ENCODE peak calls at places on chromosome 2, in six cellular contexts. One of them, this sample, is unnamed.

GRCh38 chr2:233439191-233439590 is 84.9 kb downstream of the DGKD start:
- ATAC-seq in HCT116: no peak
- ATAC-seq in activated naive CD8-positive, alpha-beta T cell treated with anti-CD3 and anti-CD28 coated beads, Interleukin-2, amount 50 U/mL, for 24 hours: no peak
- ATAC-seq in upper lobe of right lung: no peak
- ATAC-seq in stimulated activated memory B cell treated with anti-CD40 and anti-IgM and Interleukin-4, amounts not matched to agents 10 μg/mL and 1 μg/mL and 100 μg/mL, for 72 hours: no peak
- ATAC-seq in activated CD8-positive, alpha-beta T cell treated with anti-CD3 and anti-CD28 coated beads, Interleukin-2, amount 10 ng/mL, durations not matched to agents 7 days and 5 days: no peak
- ATAC-seq in this sample: no peak

GRCh38 chr2:74399785-74400184 is 19.7 kb upstream of the DCTN1 start:
- ATAC-seq in HCT116: peak
- ATAC-seq in activated naive CD8-positive, alpha-beta T cell treated with anti-CD3 and anti-CD28 coated beads, Interleukin-2, amount 50 U/mL, for 24 hours: no peak
- ATAC-seq in upper lobe of right lung: peak
- ATAC-seq in stimulated activated memory B cell treated with anti-CD40 and anti-IgM and Interleukin-4, amounts not matched to agents 10 μg/mL and 1 μg/mL and 100 μg/mL, for 72 hours: no peak
- ATAC-seq in activated CD8-positive, alpha-beta T cell treated with anti-CD3 and anti-CD28 coated beads, Interleukin-2, amount 10 ng/mL, durations not matched to agents 7 days and 5 days: peak
- ATAC-seq in this sample: peak

GRCh38 chr2:3238951-3239841 is 138.4 kb downstream of the EIPR1 start:
- ATAC-seq in HCT116: no peak
- ATAC-seq in activated naive CD8-positive, alpha-beta T cell treated with anti-CD3 and anti-CD28 coated beads, Interleukin-2, amount 50 U/mL, for 24 hours: peak
- ATAC-seq in upper lobe of right lung: peak
- ATAC-seq in stimulated activated memory B cell treated with anti-CD40 and anti-IgM and Interleukin-4, amounts not matched to agents 10 μg/mL and 1 μg/mL and 100 μg/mL, for 72 hours: peak
- ATAC-seq in activated CD8-positive, alpha-beta T cell treated with anti-CD3 and anti-CD28 coated beads, Interleukin-2, amount 10 ng/mL, durations not matched to agents 7 days and 5 days: peak
- ATAC-seq in this sample: no peak

GRCh38 chr2:29443086-29443485 is 327.9 kb downstream of the CLIP4 start:
- ATAC-seq in HCT116: no peak
- ATAC-seq in activated naive CD8-positive, alpha-beta T cell treated with anti-CD3 and anti-CD28 coated beads, Interleukin-2, amount 50 U/mL, for 24 hours: no peak
- ATAC-seq in upper lobe of right lung: no peak
- ATAC-seq in stimulated activated memory B cell treated with anti-CD40 and anti-IgM and Interleukin-4, amounts not matched to agents 10 μg/mL and 1 μg/mL and 100 μg/mL, for 72 hours: no peak
- ATAC-seq in activated CD8-positive, alpha-beta T cell treated with anti-CD3 and anti-CD28 coated beads, Interleukin-2, amount 10 ng/mL, durations not matched to agents 7 days and 5 days: no peak
- ATAC-seq in this sample: no peak

GRCh38 chr2:38262514-38262871 is 114.6 kb downstream of the ATL2 start:
- ATAC-seq in HCT116: no peak
- ATAC-seq in activated naive CD8-positive, alpha-beta T cell treated with anti-CD3 and anti-CD28 coated beads, Interleukin-2, amount 50 U/mL, for 24 hours: no peak
- ATAC-seq in upper lobe of right lung: no peak
- ATAC-seq in stimulated activated memory B cell treated with anti-CD40 and anti-IgM and Interleukin-4, amounts not matched to agents 10 μg/mL and 1 μg/mL and 100 μg/mL, for 72 hours: peak
- ATAC-seq in activated CD8-positive, alpha-beta T cell treated with anti-CD3 and anti-CD28 coated beads, Interleukin-2, amount 10 ng/mL, durations not matched to agents 7 days and 5 days: no peak
- ATAC-seq in this sample: no peak

GRCh38 chr2:197136452-197136851 is 174.1 kb downstream of the ANKRD44 start:
- ATAC-seq in HCT116: no peak
- ATAC-seq in activated naive CD8-positive, alpha-beta T cell treated with anti-CD3 and anti-CD28 coated beads, Interleukin-2, amount 50 U/mL, for 24 hours: no peak
- ATAC-seq in upper lobe of right lung: no peak
- ATAC-seq in stimulated activated memory B cell treated with anti-CD40 and anti-IgM and Interleukin-4, amounts not matched to agents 10 μg/mL and 1 μg/mL and 100 μg/mL, for 72 hours: no peak
- ATAC-seq in activated CD8-positive, alpha-beta T cell treated with anti-CD3 and anti-CD28 coated beads, Interleukin-2, amount 10 ng/mL, durations not matched to agents 7 days and 5 days: no peak
- ATAC-seq in this sample: no peak

GRCh38 chr2:96091141-96091710 is 25.1 kb downstream of the ADRA2B start:
- ATAC-seq in HCT116: peak
- ATAC-seq in activated naive CD8-positive, alpha-beta T cell treated with anti-CD3 and anti-CD28 coated beads, Interleukin-2, amount 50 U/mL, for 24 hours: no peak
- ATAC-seq in upper lobe of right lung: no peak
- ATAC-seq in stimulated activated memory B cell treated with anti-CD40 and anti-IgM and Interleukin-4, amounts not matched to agents 10 μg/mL and 1 μg/mL and 100 μg/mL, for 72 hours: no peak
- ATAC-seq in activated CD8-positive, alpha-beta T cell treated with anti-CD3 and anti-CD28 coated beads, Interleukin-2, amount 10 ng/mL, durations not matched to agents 7 days and 5 days: no peak
- ATAC-seq in this sample: no peak

GRCh38 chr2:42195559-42195958 is 26.4 kb downstream of the EML4 start:
- ATAC-seq in HCT116: no peak
- ATAC-seq in activated naive CD8-positive, alpha-beta T cell treated with anti-CD3 and anti-CD28 coated beads, Interleukin-2, amount 50 U/mL, for 24 hours: no peak
- ATAC-seq in upper lobe of right lung: no peak
- ATAC-seq in stimulated activated memory B cell treated with anti-CD40 and anti-IgM and Interleukin-4, amounts not matched to agents 10 μg/mL and 1 μg/mL and 100 μg/mL, for 72 hours: no peak
- ATAC-seq in activated CD8-positive, alpha-beta T cell treated with anti-CD3 and anti-CD28 coated beads, Interleukin-2, amount 10 ng/mL, durations not matched to agents 7 days and 5 days: no peak
- ATAC-seq in this sample: no peak

GRCh38 chr2:200219400-200220113 is 86.9 kb upstream of the SPATS2L start:
- ATAC-seq in HCT116: no peak
- ATAC-seq in activated naive CD8-positive, alpha-beta T cell treated with anti-CD3 and anti-CD28 coated beads, Interleukin-2, amount 50 U/mL, for 24 hours: no peak
- ATAC-seq in upper lobe of right lung: no peak
- ATAC-seq in stimulated activated memory B cell treated with anti-CD40 and anti-IgM and Interleukin-4, amounts not matched to agents 10 μg/mL and 1 μg/mL and 100 μg/mL, for 72 hours: no peak
- ATAC-seq in activated CD8-positive, alpha-beta T cell treated with anti-CD3 and anti-CD28 coated beads, Interleukin-2, amount 10 ng/mL, durations not matched to agents 7 days and 5 days: no peak
- ATAC-seq in this sample: no peak

GRCh38 chr2:223860809-223861738 is 23.7 kb upstream of the AP1S3 start:
- ATAC-seq in HCT116: peak
- ATAC-seq in activated naive CD8-positive, alpha-beta T cell treated with anti-CD3 and anti-CD28 coated beads, Interleukin-2, amount 50 U/mL, for 24 hours: no peak
- ATAC-seq in upper lobe of right lung: peak
- ATAC-seq in stimulated activated memory B cell treated with anti-CD40 and anti-IgM and Interleukin-4, amounts not matched to agents 10 μg/mL and 1 μg/mL and 100 μg/mL, for 72 hours: no peak
- ATAC-seq in activated CD8-positive, alpha-beta T cell treated with anti-CD3 and anti-CD28 coated beads, Interleukin-2, amount 10 ng/mL, durations not matched to agents 7 days and 5 days: no peak
- ATAC-seq in this sample: peak

This sample was measured in esophagus mucosa.